ENCODE peak calls at places on chromosomes 16 and 17, in five cellular contexts. K is pancreas, D is hepatocyte, J is fibroblast of lung, M is sigmoid colon. I is an unnamed sample.

GRCh38 chr17:47846741-47847340 is 4.1 kb downstream of the SP6 start:
- DNase-seq in M (no peak), D (no peak), J (no peak), K (no peak), I (no peak)

GRCh38 chr16:30430428-30430970 is 669 bp upstream of the DCTPP1 start:
- DNase-seq in J (no peak), D (no peak), K (no peak), M (no peak), I (no peak)

GRCh38 chr17:77096570-77097214 is 44.1 kb upstream of the SEC14L1 start:
- DNase-seq in J (peak; percentile 78), K (peak; percentile 45), M (no peak), D (peak; percentile 55), I (no peak)

GRCh38 chr16:8935989-8936388 is 27.7 kb downstream of the USP7 start:
- DNase-seq in M (no peak), J (no peak), D (no peak), K (no peak), I (no peak)

GRCh38 chr16:81779540-81780320 is 639 bp downstream of the PLCG2 start:
- DNase-seq in K (no peak), J (peak; percentile 8), D (peak; percentile 45), M (no peak), I (no peak)

GRCh38 chr16:5328546-5328945 is 231.0 kb upstream of the EEF2KMT start:
- DNase-seq in M (no peak), K (no peak), D (no peak), J (no peak), I (no peak)

GRCh38 chr16:66640724-66641314 is 36.3 kb downstream of the CMTM3 start:
- DNase-seq in D (no peak), K (no peak), J (no peak), M (no peak), I (no peak)

GRCh38 chr16:46961373-46962353 is 11.8 kb downstream of the DNAJA2 start:
- DNase-seq in K (no peak), M (no peak), D (no peak), J (peak; percentile 32), I (no peak)

GRCh38 chr16:17224859-17225258 is 245.9 kb downstream of the XYLT1 start:
- DNase-seq in M (peak; percentile 89), J (peak; percentile 91), K (peak; percentile 68), D (peak; percentile 14), I (no peak)

GRCh38 chr17:39960406-39961053 is 2.3 kb upstream of the GSDMA start:
- DNase-seq in K (no peak), J (no peak), M (no peak), D (peak; percentile 35), I (no peak)

GRCh38 chr17:69466905-69467630 is 52.6 kb downstream of the MAP2K6 start:
- DNase-seq in K (peak; percentile 20), D (peak; percentile 23), M (no peak), J (peak; percentile 78), I (peak; percentile 40)

GRCh38 chr16:53605356-53605755 is 98.3 kb downstream of the RPGRIP1L start:
- DNase-seq in M (no peak), D (no peak), J (no peak), K (no peak), I (no peak)

GRCh38 chr16:3968556-3968955 is 88.0 kb upstream of the CREBBP start:
- DNase-seq in J (no peak), D (no peak), M (no peak), K (no peak), I (no peak)

GRCh38 chr17:17075037-17075755 is 32.9 kb downstream of the MPRIP start:
- DNase-seq in J (peak; percentile 63), D (peak; percentile 44), K (no peak), M (peak; percentile 91), I (no peak)

GRCh38 chr17:40323731-40324650 is 15.0 kb downstream of the RARA start:
- DNase-seq in D (no peak), K (no peak), J (peak; percentile 53), M (peak; percentile 83), I (no peak)

GRCh38 chr17:4080686-4081085 is 62.1 kb downstream of the ZZEF1 start:
- DNase-seq in J (no peak), K (no peak), M (no peak), D (no peak), I (no peak)

GRCh38 chr17:59038734-59039133 is 67.9 kb downstream of the TRIM37 start:
- DNase-seq in M (no peak), K (peak; percentile 3), J (peak; percentile 56), D (peak; percentile 33), I (no peak)

GRCh38 chr17:31741371-31741770 is 117.7 kb downstream of the COPRS start:
- DNase-seq in K (no peak), J (no peak), M (no peak), D (no peak), I (no peak)

GRCh38 chr17:31744541-31744951 is 114.5 kb downstream of the COPRS start:
- DNase-seq in J (peak; percentile 27), D (no peak), K (no peak), M (no peak), I (no peak)

GRCh38 chr17:31740611-31741082 is 118.4 kb downstream of the COPRS start:
- DNase-seq in J (peak; percentile 90), D (peak; percentile 49), M (no peak), K (no peak), I (no peak)

GRCh38 chr17:31745964-31746650 is 112.9 kb downstream of the COPRS start:
- DNase-seq in J (no peak), D (no peak), K (no peak), M (no peak), I (no peak)

GRCh38 chr17:31743767-31744166 is 115.3 kb downstream of the COPRS start:
- DNase-seq in J (peak; percentile 62), D (peak; percentile 21), M (no peak), K (no peak), I (peak; percentile 5)
- H3K4me1 ChIP-seq in J (peaks cover 40% of the 10 kb centered on the region), D (peaks cover 26% of the 10 kb centered on the region), M (peaks cover 67% of the 10 kb centered on the region), K (no peaks in the 10 kb centered on the region), I (no peaks in the 10 kb centered on the region)

DNA sequence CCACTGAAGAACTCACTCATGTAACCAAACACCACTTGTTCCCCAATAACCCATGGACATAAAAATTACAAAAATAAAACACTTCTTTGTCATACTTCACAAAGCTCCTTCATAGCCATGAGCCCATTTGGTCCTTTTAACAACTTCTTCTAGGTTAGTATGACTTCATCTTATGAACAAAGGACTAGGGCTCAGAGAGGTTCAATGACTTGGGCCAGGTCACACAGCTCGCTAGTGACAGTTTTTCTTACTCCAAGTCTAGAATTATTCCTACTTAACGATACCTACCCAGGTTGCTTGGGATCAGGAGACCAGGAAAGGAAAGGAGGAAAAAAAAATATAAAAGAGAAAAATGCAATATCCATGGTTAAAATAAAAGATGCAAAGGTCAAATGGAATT is 353.4 kb downstream of the SOX9 start:
- DNase-seq in K (no peak), J (no peak), D (no peak), M (no peak), I (no peak)
- H3K4me1 ChIP-seq in K (peaks cover 38% of the 10 kb centered on the region), J (no peaks in the 10 kb centered on the region), D (peaks cover 31% of the 10 kb centered on the region), M (no peaks in the 10 kb centered on the region), I (peaks cover 16% of the 10 kb centered on the region)

GRCh38 chr17:19312406-19312805 is 50.1 kb downstream of the B9D1 start:
- DNase-seq in J (no peak), M (peak; percentile 55), K (no peak), D (no peak), I (no peak)
- H3K4me1 ChIP-seq in J (peaks cover 2% of the 10 kb centered on the region), M (peaks cover 4% of the 10 kb centered on the region), K (no peaks in the 10 kb centered on the region), D (peaks cover 5% of the 10 kb centered on the region), I (peaks cover 16% of the 10 kb centered on the region)

GRCh38 chr16:85227924-85228462 is 115.7 kb upstream of the CIBAR2 start:
- DNase-seq in M (peak; percentile 77), K (no peak), J (peak; percentile 85), D (peak; percentile 60), I (no peak)
- H3K4me1 ChIP-seq in M (peaks cover 48% of the 10 kb centered on the region), K (peaks cover 3% of the 10 kb centered on the region), J (peaks cover 31% of the 10 kb centered on the region), D (peaks cover 24% of the 10 kb centered on the region), I (peaks cover 25% of the 10 kb centered on the region)

DNA sequence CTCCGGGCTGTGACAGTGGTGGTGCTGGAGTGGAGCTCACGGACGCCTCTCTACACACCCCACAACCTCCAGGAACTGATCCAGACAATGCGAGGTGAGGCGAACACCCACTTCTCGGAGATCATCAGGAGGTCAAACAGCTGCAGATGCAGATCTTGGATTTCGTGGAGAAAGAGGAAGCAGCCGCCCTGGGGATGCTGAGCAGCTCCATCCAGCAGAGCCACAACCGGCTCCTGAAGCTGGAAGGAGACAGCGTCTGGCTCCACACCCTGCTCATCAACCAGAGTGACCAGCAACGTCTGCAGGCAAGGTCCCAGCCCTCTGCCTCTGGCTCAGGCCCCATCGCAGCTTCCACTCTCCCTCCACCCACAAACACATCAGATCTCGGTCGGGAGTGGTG is 13.2 kb upstream of the SLC16A5 start:
- DNase-seq in K (no peak), D (no peak), M (no peak), J (no peak), I (no peak)
- H3K4me1 ChIP-seq in K (no peaks in the 10 kb centered on the region), D (peaks cover 27% of the 10 kb centered on the region), M (peaks cover 36% of the 10 kb centered on the region), J (peaks cover 20% of the 10 kb centered on the region), I (peaks cover 36% of the 10 kb centered on the region)

DNA sequence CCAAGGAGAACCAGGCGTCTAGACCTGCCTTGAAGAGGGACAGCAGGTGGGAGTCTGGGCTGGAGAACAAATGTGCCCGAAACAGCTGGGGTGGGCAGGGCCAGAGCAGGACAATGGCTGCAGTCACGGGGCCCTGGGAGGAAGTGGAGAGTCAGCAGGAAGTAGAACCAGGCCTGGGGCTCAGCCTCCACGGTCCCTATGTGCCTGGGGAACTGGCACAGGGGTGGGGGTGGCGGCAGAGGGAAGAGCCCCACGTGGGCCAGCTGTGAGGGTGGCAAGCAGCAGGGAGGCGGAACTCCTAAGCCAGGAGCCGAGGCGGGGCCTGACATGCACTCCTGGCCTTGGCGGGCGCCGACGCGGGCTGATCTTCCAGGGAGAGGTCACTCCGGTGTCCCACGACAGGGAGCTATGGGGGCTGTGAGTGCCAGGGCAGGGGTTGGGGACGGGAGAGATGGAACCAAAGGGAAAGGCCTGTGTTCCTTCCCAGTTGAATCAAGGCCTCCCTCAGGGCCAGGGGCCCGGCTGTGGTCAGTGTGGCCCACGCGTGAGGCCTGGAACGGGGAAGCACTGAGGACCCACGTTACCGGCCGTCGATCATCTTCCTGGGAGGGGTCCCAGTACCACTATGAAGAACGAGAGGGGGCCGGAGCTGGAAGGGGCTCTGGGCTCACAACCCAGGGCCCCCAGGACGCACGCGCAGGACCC is 42.7 kb downstream of the TIMM22 start:
- DNase-seq in K (peak; percentile 35), J (no peak), D (no peak), M (peak; percentile 87), I (no peak)
- H3K4me1 ChIP-seq in K (no peaks in the 10 kb centered on the region), J (peaks cover 2% of the 10 kb centered on the region), D (peaks cover 10% of the 10 kb centered on the region), M (peaks cover 39% of the 10 kb centered on the region), I (peaks cover 11% of the 10 kb centered on the region)

DNA sequence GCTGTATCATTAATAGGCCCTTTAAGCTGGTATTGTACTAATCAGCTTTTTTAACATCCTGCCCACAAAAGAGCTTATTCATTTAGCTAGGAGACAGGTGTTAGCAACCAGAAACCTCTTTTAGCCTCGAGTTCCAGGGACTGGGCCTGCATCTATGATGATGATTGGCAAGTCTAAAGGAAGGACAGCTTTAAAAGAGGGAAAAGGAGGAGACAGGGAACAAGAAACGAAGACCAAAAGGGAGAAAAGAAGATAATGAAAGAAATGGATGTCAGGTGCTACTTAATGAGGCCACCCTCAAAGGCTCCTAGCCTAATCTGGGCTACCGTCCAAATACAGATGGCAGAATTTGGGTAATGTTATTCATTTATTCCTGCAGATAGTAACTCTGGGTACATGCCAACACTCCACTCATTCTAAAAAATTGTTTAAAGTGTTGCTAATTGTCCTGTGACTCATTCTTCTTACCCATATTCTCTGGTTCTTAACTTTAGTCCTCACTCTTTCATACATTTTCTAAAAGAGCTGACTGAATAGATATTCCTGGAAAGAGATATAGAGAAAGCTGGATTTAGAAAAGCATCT is 18.7 kb upstream of the RFFL start:
- DNase-seq in M (no peak), J (peak; percentile 90), K (no peak), D (no peak), I (no peak)
- H3K4me1 ChIP-seq in M (peaks cover 28% of the 10 kb centered on the region), J (peaks cover 24% of the 10 kb centered on the region), K (peaks cover 23% of the 10 kb centered on the region), D (peaks cover 14% of the 10 kb centered on the region), I (no peaks in the 10 kb centered on the region)

I was measured in NT2/D1.